ENCODE peak calls at places on chromosome 12, in seven cellular contexts. F, V, B, D, G, I and A are unnamed samples.

GRCh38 chr12:75478395-75478794 is 2.2 kb upstream of the GLIPR1 start:
- DNase-seq in F (no peak), V (no peak), B (no peak), D (no peak), G (peak; percentile 35), I (no peak), A (peak; percentile 31)

GRCh38 chr12:63978519-63978918 is 134.0 kb downstream of the SRGAP1 start:
- DNase-seq in F (no peak), V (no peak), B (no peak), D (no peak), G (peak; percentile 89), I (no peak), A (peak; percentile 83)

GRCh38 chr12:16844875-16845274 is 238.9 kb upstream of the LMO3 start:
- DNase-seq in F (no peak), V (no peak), B (no peak), D (no peak), G (no peak), I (no peak), A (peak; percentile 9)

GRCh38 chr12:79547735-79548347 is 142.9 kb downstream of the PAWR start:
- DNase-seq in F (no peak), V (peak; percentile 69), B (no peak), D (peak; percentile 63), G (peak; percentile 80), I (no peak), A (peak; percentile 87)

GRCh38 chr12:9741726-9742125 is 8.8 kb upstream of the CLECL1 start:
- DNase-seq in F (no peak), V (no peak), B (no peak), D (no peak), G (no peak), I (no peak), A (no peak)

GRCh38 chr12:128715485-128715884 is 108.3 kb downstream of the SLC15A4 start:
- DNase-seq in F (no peak), V (no peak), B (no peak), D (no peak), G (no peak), I (no peak), A (no peak)

GRCh38 chr12:7645395-7646177 is 20.1 kb downstream of the APOBEC1 start:
- DNase-seq in F (no peak), V (peak; percentile 45), B (no peak), D (peak; percentile 45), G (peak; percentile 36), I (no peak), A (peak; percentile 12)

GRCh38 chr12:65867428-65867827 is 43.1 kb downstream of the HMGA2 start:
- DNase-seq in F (no peak), V (no peak), B (no peak), D (no peak), G (peak; percentile 83), I (no peak), A (peak; percentile 85)

GRCh38 chr12:22287776-22288621 is 46.5 kb downstream of the ST8SIA1 start:
- DNase-seq in F (no peak), V (peak; percentile 48), B (no peak), D (no peak), G (peak; percentile 71), I (no peak), A (peak; percentile 83)

GRCh38 chr12:120213758-120214157 is 12.8 kb upstream of the RPLP0 start:
- DNase-seq in F (no peak), V (no peak), B (no peak), D (no peak), G (no peak), I (no peak), A (no peak)

GRCh38 chr12:54368016-54368708 is 3.9 kb upstream of the GPR84 start:
- DNase-seq in F (no peak), V (no peak), B (no peak), D (no peak), G (no peak), I (no peak), A (no peak)

GRCh38 chr12:58728397-58728796 is 191.9 kb downstream of the LRIG3 start:
- DNase-seq in F (no peak), V (no peak), B (no peak), D (no peak), G (peak; percentile 44), I (no peak), A (peak; percentile 21)

GRCh38 chr12:88729196-88729595 is 148.9 kb upstream of the KITLG start:
- DNase-seq in F (no peak), V (no peak), B (no peak), D (no peak), G (no peak), I (no peak), A (no peak)

GRCh38 chr12:50533971-50534370 is 29.2 kb downstream of the DIP2B start:
- DNase-seq in F (no peak), V (no peak), B (no peak), D (no peak), G (peak; percentile 66), I (no peak), A (no peak)

GRCh38 chr12:113658030-113658655 is 186.5 kb upstream of the LHX5 start:
- DNase-seq in F (no peak), V (peak; percentile 21), B (no peak), D (no peak), G (peak; percentile 12), I (no peak), A (no peak)

GRCh38 chr12:75815756-75816155 is 215.8 kb downstream of the PHLDA1 start:
- DNase-seq in F (no peak), V (no peak), B (no peak), D (no peak), G (no peak), I (no peak), A (no peak)

GRCh38 chr12:104571328-104571727 is 114.6 kb downstream of the CHST11 start:
- DNase-seq in F (no peak), V (no peak), B (peak; percentile 68), D (no peak), G (no peak), I (no peak), A (no peak)

GRCh38 chr12:13870255-13870654 is 111.1 kb downstream of the GRIN2B start:
- DNase-seq in F (no peak), V (no peak), B (no peak), D (no peak), G (no peak), I (no peak), A (no peak)

GRCh38 chr12:50504798-50505385 is at the start of gene DIP2B:
- DNase-seq in F (peak; percentile 96), V (peak; percentile 97), B (peak; percentile 80), D (peak; percentile 99), G (peak; percentile 92), I (peak; percentile 84), A (peak; percentile 94)

GRCh38 chr12:1859643-1860042 is 39.3 kb downstream of the LRTM2 start:
- DNase-seq in F (no peak), V (no peak), B (no peak), D (no peak), G (peak; percentile 86), I (no peak), A (peak; percentile 75)

GRCh38 chr12:94621662-94622359 is 28.5 kb downstream of the TMCC3 start:
- DNase-seq in F (no peak), V (peak; percentile 13), B (no peak), D (no peak), G (peak; percentile 71), I (no peak), A (peak; percentile 82)

GRCh38 chr12:30047499-30048262 is 263.9 kb upstream of the TMTC1 start:
- DNase-seq in F (peak; percentile 13), V (peak; percentile 16), B (no peak), D (no peak), G (peak; percentile 46), I (no peak), A (peak; percentile 82)

GRCh38 chr12:51911307-51911706 is 4.0 kb downstream of the ACVRL1 start:
- DNase-seq in F (no peak), V (no peak), B (no peak), D (no peak), G (no peak), I (no peak), A (no peak)

GRCh38 chr12:3367750-3368444 is 123.1 kb upstream of the PRMT8 start:
- DNase-seq in F (no peak), V (no peak), B (no peak), D (no peak), G (no peak), I (no peak), A (no peak)

GRCh38 chr12:12684375-12685106 is 11.4 kb downstream of the GPR19 start:
- DNase-seq in F (peak; percentile 35), V (peak; percentile 88), B (peak; percentile 41), D (peak; percentile 92), G (peak; percentile 45), I (no peak), A (peak; percentile 48)

GRCh38 chr12:64916431-64916830 is 92.0 kb downstream of the TBC1D30 start:
- DNase-seq in F (no peak), V (no peak), B (no peak), D (no peak), G (no peak), I (no peak), A (no peak)

GRCh38 chr12:54136844-54137580 is 51.8 kb downstream of the SMUG1 start:
- DNase-seq in F (no peak), V (peak; percentile 50), B (no peak), D (no peak), G (peak; percentile 18), I (no peak), A (no peak)

GRCh38 chr12:50520808-50521207 is 16.0 kb downstream of the DIP2B start:
- DNase-seq in F (no peak), V (no peak), B (no peak), D (no peak), G (no peak), I (no peak), A (no peak)

GRCh38 chr12:52806821-52807543 is 6.9 kb downstream of the KRT4 start:
- DNase-seq in F (no peak), V (no peak), B (no peak), D (no peak), G (no peak), I (no peak), A (no peak)

GRCh38 chr12:14086838-14087237 is 105.4 kb upstream of the GRIN2B start:
- DNase-seq in F (no peak), V (no peak), B (no peak), D (no peak), G (no peak), I (no peak), A (no peak)